ENCODE peak calls at places on chromosomes 11 and 22, in five cellular contexts. E, J, Q, I and O are unnamed samples.

GRCh38 chr11:30468881-30469280 is 117.3 kb downstream of the MPPED2 start:
- DNase-seq in E (no peak), J (no peak), Q (no peak), I (no peak), O (no peak)

GRCh38 chr22:27401321-27401720 is 400.2 kb downstream of the MN1 start:
- DNase-seq in E (no peak), J (no peak), Q (no peak), I (no peak), O (no peak)

GRCh38 chr22:49779226-49779625 is 48.4 kb downstream of the BRD1 start:
- DNase-seq in E (no peak), J (no peak), Q (no peak), I (no peak), O (no peak)

GRCh38 chr11:24496371-24496727 is 504 bp upstream of the LUZP2 start:
- DNase-seq in E (no peak), J (no peak), Q (no peak), I (no peak), O (no peak)

GRCh38 chr11:115439385-115439784 is 64.8 kb downstream of the CADM1 start:
- DNase-seq in E (no peak), J (no peak), Q (no peak), I (no peak), O (no peak)

GRCh38 chr22:46073683-46074504 is 76.4 kb upstream of the PPARA start:
- DNase-seq in E (peak; percentile 69), J (no peak), Q (no peak), I (no peak), O (no peak)

GRCh38 chr11:45511566-45511965 is 153.9 kb downstream of the CHST1 start:
- DNase-seq in E (no peak), J (peak; percentile 32), Q (no peak), I (no peak), O (no peak)

GRCh38 chr11:13486926-13487660 is 8.7 kb downstream of the PTH start:
- DNase-seq in E (peak; percentile 74), J (peak; percentile 97), Q (no peak), I (no peak), O (peak; percentile 48)

GRCh38 chr11:122634507-122634906 is 21.0 kb upstream of the UBASH3B start:
- DNase-seq in E (no peak), J (peak; percentile 85), Q (no peak), I (no peak), O (no peak)

GRCh38 chr22:43823911-43824665 is 12.0 kb upstream of the EFCAB6 start:
- DNase-seq in E (no peak), J (no peak), Q (no peak), I (no peak), O (peak; percentile 9)

GRCh38 chr22:46744581-46744980 is 6.5 kb upstream of the CERK start:
- DNase-seq in E (peak; percentile 85), J (no peak), Q (no peak), I (no peak), O (no peak)

GRCh38 chr11:112689851-112690250 is 271.4 kb upstream of the NCAM1 start:
- DNase-seq in E (no peak), J (no peak), Q (no peak), I (no peak), O (no peak)

GRCh38 chr11:66316849-66317251 is at the start of gene CD248:
- DNase-seq in E (no peak), J (peak; percentile 81), Q (no peak), I (no peak), O (peak; percentile 68)

GRCh38 chr11:8365542-8365941 is 101.9 kb upstream of the LMO1 start:
- DNase-seq in E (no peak), J (peak; percentile 79), Q (no peak), I (no peak), O (no peak)

GRCh38 chr22:45462034-45462655 is 40.5 kb upstream of the FBLN1 start:
- DNase-seq in E (no peak), J (peak; percentile 61), Q (no peak), I (no peak), O (no peak)

GRCh38 chr22:35961480-35961902 is 67.1 kb downstream of the RBFOX2 start:
- DNase-seq in E (no peak), J (peak; percentile 86), Q (no peak), I (peak; percentile 22), O (peak; percentile 39)

GRCh38 chr11:330694-331314 is 10.1 kb upstream of the IFITM3 start:
- DNase-seq in E (no peak), J (peak; percentile 36), Q (peak; percentile 86), I (no peak), O (no peak)

GRCh38 chr11:12798609-12799011 is 124.4 kb downstream of the TEAD1 start:
- DNase-seq in E (peak; percentile 23), J (no peak), Q (no peak), I (no peak), O (no peak)

GRCh38 chr11:102168483-102168882 is 58.2 kb downstream of the YAP1 start:
- DNase-seq in E (no peak), J (no peak), Q (no peak), I (no peak), O (no peak)

GRCh38 chr11:73308963-73309960 is 1.2 kb downstream of the ARHGEF17 start:
- DNase-seq in E (peak; percentile 77), J (peak; percentile 95), Q (no peak), I (peak; percentile 75), O (peak; percentile 75)

GRCh38 chr11:33500865-33501479 is 199.7 kb downstream of the C11orf91 start:
- DNase-seq in E (peak; percentile 51), J (peak; percentile 78), Q (peak; percentile 12), I (no peak), O (no peak)

GRCh38 chr11:64348611-64349387 is 8.8 kb downstream of the CCDC88B start:
- DNase-seq in E (no peak), J (peak; percentile 58), Q (no peak), I (no peak), O (no peak)

GRCh38 chr11:86244063-86244521 is 461 bp upstream of the EED start:
- DNase-seq in E (peak; percentile 88), J (peak; percentile 92), Q (peak; percentile 93), I (peak; percentile 38), O (peak; percentile 90)

GRCh38 chr11:12418019-12418611 is 40.7 kb downstream of the PARVA start:
- DNase-seq in E (no peak), J (peak; percentile 92), Q (no peak), I (no peak), O (no peak)

GRCh38 chr22:48143856-48144255 is 1381.4 kb downstream of the TBC1D22A start:
- DNase-seq in E (no peak), J (no peak), Q (no peak), I (no peak), O (no peak)

GRCh38 chr11:83933008-83933407 is 646.8 kb upstream of the CCDC90B start:
- DNase-seq in E (no peak), J (no peak), Q (no peak), I (no peak), O (no peak)

GRCh38 chr22:17672417-17672991 is 33.9 kb downstream of the BCL2L13 start:
- DNase-seq in E (no peak), J (no peak), Q (no peak), I (no peak), O (no peak)

GRCh38 chr11:44338721-44339529 is 29.0 kb upstream of the ALX4 start:
- DNase-seq in E (no peak), J (no peak), Q (no peak), I (no peak), O (no peak)

GRCh38 chr22:29044657-29045176 is 16.9 kb downstream of the C22orf31 start:
- DNase-seq in E (no peak), J (no peak), Q (no peak), I (no peak), O (no peak)

GRCh38 chr22:45460288-45461109 is 42.2 kb upstream of the FBLN1 start:
- DNase-seq in E (peak; percentile 32), J (no peak), Q (no peak), I (no peak), O (no peak)

GRCh38 chr22:50233223-50233622 is 11.6 kb downstream of the TUBGCP6 start:
- DNase-seq in E (no peak), J (no peak), Q (no peak), I (no peak), O (no peak)

GRCh38 chr11:47981667-47982404 is 1.5 kb downstream of the PTPRJ start:
- DNase-seq in E (peak; percentile 46), J (no peak), Q (no peak), I (no peak), O (no peak)

GRCh38 chr11:64284962-64285884 is at the start of gene GPR137:
- DNase-seq in E (peak; percentile 92), J (peak; percentile 92), Q (peak; percentile 89), I (no peak), O (peak; percentile 83)

GRCh38 chr11:63490551-63491239 is at the start of gene PLAAT5:
- DNase-seq in E (peak; percentile 20), J (peak; percentile 82), Q (no peak), I (no peak), O (no peak)

GRCh38 chr22:22878801-22879674 is 8.6 kb upstream of the IGLL5 start:
- DNase-seq in E (no peak), J (peak; percentile 48), Q (peak; percentile 47), I (no peak), O (no peak)

GRCh38 chr11:61778357-61778886 is 14.0 kb downstream of the TMEM258 start:
- DNase-seq in E (no peak), J (no peak), Q (no peak), I (no peak), O (no peak)

GRCh38 chr11:1030556-1030955 is 6.0 kb downstream of the MUC6 start:
- DNase-seq in E (no peak), J (no peak), Q (no peak), I (no peak), O (no peak)

GRCh38 chr11:131025421-131026126 is 109.3 kb upstream of the SNX19 start:
- DNase-seq in E (no peak), J (no peak), Q (no peak), I (no peak), O (no peak)
- TF ChIP-seq CTCF in E (no peak), J (no peak), Q (no peak), I (no peak), O (no peak)

GRCh38 chr22:40648386-40648785 is 11.9 kb upstream of the MRTFA start:
- DNase-seq in E (peak; percentile 24), J (no peak), Q (peak; percentile 90), I (no peak), O (no peak)

GRCh38 chr22:40653361-40653760 is 16.8 kb upstream of the MRTFA start:
- DNase-seq in E (no peak), J (peak; percentile 49), Q (no peak), I (no peak), O (no peak)

GRCh38 chr22:40651057-40651456 is 14.5 kb upstream of the MRTFA start:
- DNase-seq in E (no peak), J (no peak), Q (no peak), I (no peak), O (no peak)

GRCh38 chr22:40654522-40655167 is 18.1 kb upstream of the MRTFA start:
- DNase-seq in E (peak; percentile 53), J (peak; percentile 73), Q (no peak), I (no peak), O (no peak)

GRCh38 chr22:40651563-40652501 is 15.3 kb upstream of the MRTFA start:
- DNase-seq in E (peak; percentile 85), J (peak; percentile 93), Q (peak; percentile 92), I (peak; percentile 97), O (peak; percentile 75)
- TF ChIP-seq CTCF in E (no peak), J (no peak), Q (no peak), I (no peak), O (no peak)

GRCh38 chr22:23984430-23984829 is 4.5 kb downstream of the GSTT2 start:
- DNase-seq in E (peak; percentile 79), J (no peak), Q (peak; percentile 22), I (no peak), O (no peak)
- TF ChIP-seq CTCF in E (no peak), J (no peak), Q (peak; percentile 58), I (peak; percentile 52), O (no peak)

GRCh38 chr22:36982136-36982535 is 37.1 kb downstream of the TST start:
- DNase-seq in E (no peak), J (no peak), Q (no peak), I (no peak), O (no peak)
- TF ChIP-seq CTCF in E (no peak), J (peak; percentile 50), Q (no peak), I (no peak), O (no peak)